ENCODE peak calls at places on chromosomes 7 and 10, in eight cellular contexts. One of them, this sample, is unnamed.

GRCh38 chr10:13882112-13882711 is 295.4 kb downstream of the PRPF18 start:
- DNase-seq in endothelial cell: peak
- DNase-seq in CD4-positive, alpha-beta T cell: no peak
- DNase-seq in IMR-90: peak
- DNase-seq in K562: peak
- DNase-seq in RWPE1: peak
- DNase-seq in lower leg skin: peak
- DNase-seq in Panc1: peak
- DNase-seq in this sample: peak

GRCh38 chr7:68158686-68159255 is 1162.1 kb downstream of the TYW1 start:
- DNase-seq in lower leg skin: no peak
- DNase-seq in endothelial cell: no peak
- DNase-seq in CD4-positive, alpha-beta T cell: no peak
- DNase-seq in Panc1: no peak
- DNase-seq in IMR-90: no peak
- DNase-seq in RWPE1: no peak
- DNase-seq in K562: no peak
- DNase-seq in this sample: no peak

GRCh38 chr7:54908760-54909438 is 109.9 kb upstream of the EGFR start:
- DNase-seq in IMR-90: peak
- DNase-seq in Panc1: no peak
- DNase-seq in K562: no peak
- DNase-seq in CD4-positive, alpha-beta T cell: no peak
- DNase-seq in RWPE1: no peak
- DNase-seq in endothelial cell: no peak
- DNase-seq in lower leg skin: no peak
- DNase-seq in this sample: no peak

GRCh38 chr10:21521910-21522533 is 3.5 kb downstream of the SKIDA1 start:
- DNase-seq in K562: no peak
- DNase-seq in endothelial cell: no peak
- DNase-seq in CD4-positive, alpha-beta T cell: no peak
- DNase-seq in Panc1: no peak
- DNase-seq in IMR-90: no peak
- DNase-seq in lower leg skin: no peak
- DNase-seq in RWPE1: no peak
- DNase-seq in this sample: no peak

GRCh38 chr10:131928248-131929095 is 27.7 kb downstream of the PPP2R2D start:
- DNase-seq in CD4-positive, alpha-beta T cell: no peak
- DNase-seq in Panc1: no peak
- DNase-seq in K562: peak
- DNase-seq in lower leg skin: no peak
- DNase-seq in RWPE1: no peak
- DNase-seq in IMR-90: peak
- DNase-seq in endothelial cell: no peak
- DNase-seq in this sample: no peak

GRCh38 chr10:104351067-104351681 is 2.5 kb upstream of the CFAP58 start:
- DNase-seq in IMR-90: peak
- DNase-seq in lower leg skin: peak
- DNase-seq in endothelial cell: no peak
- DNase-seq in RWPE1: no peak
- DNase-seq in K562: no peak
- DNase-seq in CD4-positive, alpha-beta T cell: no peak
- DNase-seq in Panc1: no peak
- DNase-seq in this sample: peak

GRCh38 chr7:42552227-42552626 is 315.2 kb upstream of the GLI3 start:
- DNase-seq in CD4-positive, alpha-beta T cell: no peak
- DNase-seq in RWPE1: no peak
- DNase-seq in lower leg skin: no peak
- DNase-seq in endothelial cell: no peak
- DNase-seq in K562: no peak
- DNase-seq in IMR-90: no peak
- DNase-seq in Panc1: no peak
- DNase-seq in this sample: peak

GRCh38 chr7:101410743-101411476 is 48.2 kb downstream of the COL26A1 start:
- DNase-seq in Panc1: no peak
- DNase-seq in RWPE1: peak
- DNase-seq in IMR-90: no peak
- DNase-seq in CD4-positive, alpha-beta T cell: peak
- DNase-seq in endothelial cell: peak
- DNase-seq in lower leg skin: no peak
- DNase-seq in K562: peak
- DNase-seq in this sample: no peak

GRCh38 chr10:132113766-132114365 is 48.1 kb downstream of the JAKMIP3 start:
- DNase-seq in lower leg skin: no peak
- DNase-seq in CD4-positive, alpha-beta T cell: no peak
- DNase-seq in endothelial cell: no peak
- DNase-seq in K562: no peak
- DNase-seq in Panc1: no peak
- DNase-seq in IMR-90: no peak
- DNase-seq in RWPE1: no peak
- DNase-seq in this sample: no peak

GRCh38 chr7:28747404-28747803 is 210.7 kb downstream of the TRIL start:
- DNase-seq in lower leg skin: no peak
- DNase-seq in Panc1: no peak
- DNase-seq in K562: no peak
- DNase-seq in RWPE1: no peak
- DNase-seq in IMR-90: no peak
- DNase-seq in CD4-positive, alpha-beta T cell: no peak
- DNase-seq in endothelial cell: no peak
- DNase-seq in this sample: peak

GRCh38 chr10:70894416-70894815 is 6.1 kb upstream of the PCBD1 start:
- DNase-seq in RWPE1: no peak
- DNase-seq in endothelial cell: no peak
- DNase-seq in CD4-positive, alpha-beta T cell: no peak
- DNase-seq in K562: no peak
- DNase-seq in lower leg skin: no peak
- DNase-seq in IMR-90: no peak
- DNase-seq in Panc1: no peak
- DNase-seq in this sample: no peak

GRCh38 chr10:114386446-114386845 is 17.9 kb downstream of the AFAP1L2 start:
- DNase-seq in IMR-90: no peak
- DNase-seq in endothelial cell: no peak
- DNase-seq in CD4-positive, alpha-beta T cell: no peak
- DNase-seq in Panc1: no peak
- DNase-seq in K562: no peak
- DNase-seq in lower leg skin: no peak
- DNase-seq in RWPE1: no peak
- DNase-seq in this sample: no peak

GRCh38 chr10:70084189-70084588 is 31.5 kb downstream of the MACROH2A2 start:
- DNase-seq in IMR-90: no peak
- DNase-seq in Panc1: no peak
- DNase-seq in lower leg skin: no peak
- DNase-seq in K562: no peak
- DNase-seq in CD4-positive, alpha-beta T cell: no peak
- DNase-seq in RWPE1: no peak
- DNase-seq in endothelial cell: no peak
- DNase-seq in this sample: no peak

DNA sequence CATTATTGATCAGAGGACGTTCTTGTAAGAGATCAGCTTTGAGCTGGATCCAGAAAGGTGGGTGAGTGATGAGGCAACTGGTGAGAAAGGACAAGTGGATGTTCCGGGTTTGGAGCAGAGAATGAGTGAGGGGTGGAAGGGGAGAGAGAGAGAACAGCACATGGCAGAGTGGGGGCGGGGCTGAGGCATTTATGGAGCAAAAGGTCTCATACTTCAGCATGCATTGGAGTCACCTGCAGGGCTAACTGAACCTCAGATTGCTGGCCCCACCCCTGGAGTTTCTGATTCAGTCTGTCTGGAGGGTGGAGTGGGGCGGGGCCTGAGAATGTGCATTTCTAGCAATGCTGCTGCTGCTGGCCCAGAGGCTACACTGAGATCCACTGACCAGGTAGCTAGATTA is 71.2 kb downstream of the GOLGA7B start:
- DNase-seq in CD4-positive, alpha-beta T cell: no peak
- DNase-seq in K562: no peak
- DNase-seq in IMR-90: no peak
- DNase-seq in lower leg skin: no peak
- DNase-seq in Panc1: no peak
- DNase-seq in RWPE1: no peak
- DNase-seq in endothelial cell: no peak
- DNase-seq in this sample: no peak
- TF ChIP-seq CTCF in CD4-positive, alpha-beta T cell: no peak
- TF ChIP-seq CTCF in K562: no peak
- TF ChIP-seq CTCF in IMR-90: no peak
- TF ChIP-seq CTCF in lower leg skin: no peak
- TF ChIP-seq CTCF in Panc1: no peak
- TF ChIP-seq CTCF in RWPE1: no peak
- TF ChIP-seq CTCF in endothelial cell: no peak
- TF ChIP-seq CTCF in this sample: no peak

GRCh38 chr7:2405201-2405600 is 1.8 kb downstream of the CHST12 start:
- DNase-seq in RWPE1: no peak
- DNase-seq in endothelial cell: no peak
- DNase-seq in Panc1: no peak
- DNase-seq in CD4-positive, alpha-beta T cell: no peak
- DNase-seq in lower leg skin: no peak
- DNase-seq in K562: no peak
- DNase-seq in IMR-90: no peak
- DNase-seq in this sample: no peak
- TF ChIP-seq CTCF in RWPE1: no peak
- TF ChIP-seq CTCF in endothelial cell: no peak
- TF ChIP-seq CTCF in Panc1: no peak
- TF ChIP-seq CTCF in CD4-positive, alpha-beta T cell: no peak
- TF ChIP-seq CTCF in lower leg skin: no peak
- TF ChIP-seq CTCF in K562: no peak
- TF ChIP-seq CTCF in IMR-90: no peak
- TF ChIP-seq CTCF in this sample: no peak

GRCh38 chr10:80289451-80290287 is at the start of gene MAT1A:
- DNase-seq in lower leg skin: peak
- DNase-seq in Panc1: no peak
- DNase-seq in endothelial cell: no peak
- DNase-seq in IMR-90: peak
- DNase-seq in K562: peak
- DNase-seq in CD4-positive, alpha-beta T cell: no peak
- DNase-seq in RWPE1: no peak
- DNase-seq in this sample: peak
- TF ChIP-seq CTCF in lower leg skin: no peak
- TF ChIP-seq CTCF in Panc1: no peak
- TF ChIP-seq CTCF in endothelial cell: no peak
- TF ChIP-seq CTCF in IMR-90: no peak
- TF ChIP-seq CTCF in K562: no peak
- TF ChIP-seq CTCF in CD4-positive, alpha-beta T cell: no peak
- TF ChIP-seq CTCF in RWPE1: no peak
- TF ChIP-seq CTCF in this sample: peak

GRCh38 chr7:44087914-44088838 is 5.8 kb upstream of the POLM start:
- DNase-seq in K562: no peak
- DNase-seq in lower leg skin: no peak
- DNase-seq in CD4-positive, alpha-beta T cell: no peak
- DNase-seq in Panc1: no peak
- DNase-seq in IMR-90: peak
- DNase-seq in endothelial cell: no peak
- DNase-seq in RWPE1: no peak
- DNase-seq in this sample: peak

GRCh38 chr7:44084695-44085094 is 2.4 kb upstream of the POLM start:
- DNase-seq in Panc1: no peak
- DNase-seq in RWPE1: no peak
- DNase-seq in K562: no peak
- DNase-seq in endothelial cell: no peak
- DNase-seq in lower leg skin: no peak
- DNase-seq in IMR-90: peak
- DNase-seq in CD4-positive, alpha-beta T cell: no peak
- DNase-seq in this sample: no peak

GRCh38 chr7:44086627-44087026 is 4.3 kb upstream of the POLM start:
- DNase-seq in lower leg skin: no peak
- DNase-seq in RWPE1: no peak
- DNase-seq in Panc1: no peak
- DNase-seq in CD4-positive, alpha-beta T cell: no peak
- DNase-seq in endothelial cell: no peak
- DNase-seq in K562: no peak
- DNase-seq in IMR-90: no peak
- DNase-seq in this sample: no peak

GRCh38 chr7:44083796-44084195 is 1.5 kb upstream of the POLM start:
- DNase-seq in IMR-90: no peak
- DNase-seq in endothelial cell: no peak
- DNase-seq in lower leg skin: no peak
- DNase-seq in Panc1: no peak
- DNase-seq in RWPE1: no peak
- DNase-seq in K562: no peak
- DNase-seq in CD4-positive, alpha-beta T cell: no peak
- DNase-seq in this sample: no peak

DNA sequence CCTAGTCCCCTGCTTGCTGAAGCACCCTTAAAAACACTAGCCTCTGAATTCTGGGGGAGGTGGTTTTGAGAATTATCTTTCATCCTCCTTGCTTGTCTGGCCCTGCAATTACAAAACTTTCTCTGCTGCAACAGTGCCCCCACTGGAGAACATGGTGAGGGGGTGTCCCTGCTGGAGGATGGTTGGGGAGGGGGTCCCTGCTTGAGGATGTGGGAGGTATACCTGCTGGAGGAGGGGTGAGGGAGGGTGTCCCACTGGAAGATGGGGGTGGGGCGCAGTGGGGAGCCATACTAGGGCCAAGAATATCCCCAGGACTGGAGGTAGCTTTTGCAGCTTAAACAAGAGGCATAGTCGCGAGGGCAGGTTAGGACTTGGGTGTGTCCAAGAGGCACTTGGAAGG is 3.2 kb upstream of the POLM start:
- DNase-seq in IMR-90: no peak
- DNase-seq in RWPE1: no peak
- DNase-seq in CD4-positive, alpha-beta T cell: no peak
- DNase-seq in lower leg skin: no peak
- DNase-seq in endothelial cell: no peak
- DNase-seq in Panc1: no peak
- DNase-seq in K562: no peak
- DNase-seq in this sample: no peak
- TF ChIP-seq CTCF in IMR-90: no peak
- TF ChIP-seq CTCF in RWPE1: no peak
- TF ChIP-seq CTCF in CD4-positive, alpha-beta T cell: no peak
- TF ChIP-seq CTCF in lower leg skin: no peak
- TF ChIP-seq CTCF in endothelial cell: no peak
- TF ChIP-seq CTCF in Panc1: no peak
- TF ChIP-seq CTCF in K562: peak
- TF ChIP-seq CTCF in this sample: peak